ENCODE peak calls at places on chromosomes 7 and 10, in four cellular contexts. E, X, G and I are unnamed samples.

GRCh38 chr7:46131916-46132795 is 211.1 kb upstream of the IGFBP3 start:
- DNase-seq in E (peak), G (no peak), X (no peak), I (no peak)

GRCh38 chr7:908159-908918 is 32.0 kb downstream of the GET4 start:
- DNase-seq in G (no peak), E (no peak), X (no peak), I (no peak)

GRCh38 chr7:72249106-72249505 is 163.0 kb downstream of the CALN1 start:
- DNase-seq in G (no peak), X (no peak), E (no peak), I (no peak)

GRCh38 chr7:150828384-150828783 is 23.9 kb upstream of the AOC1 start:
- DNase-seq in X (no peak), E (no peak), G (no peak), I (no peak)

GRCh38 chr10:118031351-118032075 is 15.2 kb downstream of the RAB11FIP2 start:
- DNase-seq in E (no peak), G (no peak), X (no peak), I (no peak)

GRCh38 chr10:18689498-18689897 is 30.3 kb downstream of the ARL5B start:
- DNase-seq in X (no peak), G (peak), E (peak), I (peak)

GRCh38 chr7:102119213-102119651 is 167.4 kb upstream of the SH2B2 start:
- DNase-seq in E (peak), X (no peak), G (no peak), I (no peak)

GRCh38 chr10:103555712-103556111 is 62.2 kb downstream of the NEURL1 start:
- DNase-seq in X (no peak), E (no peak), G (no peak), I (no peak)

GRCh38 chr7:50431906-50432305 is 18.2 kb downstream of the FIGNL1 start:
- DNase-seq in G (no peak), E (no peak), X (no peak), I (no peak)

GRCh38 chr10:98646998-98647917 is 200.5 kb upstream of the HPS1 start:
- DNase-seq in E (no peak), X (no peak), G (no peak), I (peak)

DNA sequence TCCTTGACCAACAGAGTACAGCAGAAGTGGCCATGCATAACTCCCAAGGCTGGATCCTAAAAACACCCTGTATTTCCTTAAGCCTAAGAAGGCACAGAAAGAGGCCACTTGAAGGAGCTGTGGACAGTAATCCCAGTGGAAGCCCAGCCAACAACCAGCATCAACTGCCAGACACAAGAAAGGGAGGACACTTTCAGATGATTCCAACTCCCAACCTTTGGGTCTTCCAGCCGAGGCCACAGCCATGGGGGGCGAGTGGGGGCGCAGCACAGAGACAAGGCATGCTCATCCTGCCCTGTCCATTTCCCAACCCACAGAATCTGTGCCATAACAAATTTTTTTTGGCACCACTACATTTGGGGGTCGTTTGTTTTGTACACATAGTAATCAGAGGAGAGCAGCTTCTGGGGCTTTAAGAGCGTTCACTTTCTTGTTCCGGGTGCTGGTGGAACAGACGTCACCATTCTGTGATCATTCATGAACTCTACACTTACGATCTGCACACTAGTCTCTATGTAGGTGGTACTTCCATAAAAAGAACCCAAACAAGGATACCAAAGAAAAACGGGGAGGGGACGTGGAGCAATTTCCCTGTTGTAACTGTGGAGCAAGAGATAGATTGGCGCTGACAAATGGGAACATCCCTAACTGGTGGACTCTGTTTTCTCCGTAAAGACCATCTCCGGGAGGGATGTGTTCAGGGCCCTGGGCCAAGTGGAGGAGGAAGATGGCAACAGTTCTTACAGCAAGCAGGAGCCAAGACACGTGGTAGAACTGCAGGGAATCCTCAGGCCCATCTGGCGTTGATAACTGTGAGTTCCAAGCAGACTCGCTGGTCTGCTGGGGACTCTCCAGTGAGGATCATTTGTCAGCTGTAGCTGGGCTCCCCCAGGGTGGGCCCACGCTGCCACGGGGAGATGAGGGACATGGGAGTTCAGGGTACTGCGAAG is 5.9 kb upstream of the SLC29A3 start:
- DNase-seq in G (peak), X (no peak), E (no peak), I (no peak)
- TF ChIP-seq TARDBP in G (no peak), X (no peak), E (no peak), I (no peak)

DNA sequence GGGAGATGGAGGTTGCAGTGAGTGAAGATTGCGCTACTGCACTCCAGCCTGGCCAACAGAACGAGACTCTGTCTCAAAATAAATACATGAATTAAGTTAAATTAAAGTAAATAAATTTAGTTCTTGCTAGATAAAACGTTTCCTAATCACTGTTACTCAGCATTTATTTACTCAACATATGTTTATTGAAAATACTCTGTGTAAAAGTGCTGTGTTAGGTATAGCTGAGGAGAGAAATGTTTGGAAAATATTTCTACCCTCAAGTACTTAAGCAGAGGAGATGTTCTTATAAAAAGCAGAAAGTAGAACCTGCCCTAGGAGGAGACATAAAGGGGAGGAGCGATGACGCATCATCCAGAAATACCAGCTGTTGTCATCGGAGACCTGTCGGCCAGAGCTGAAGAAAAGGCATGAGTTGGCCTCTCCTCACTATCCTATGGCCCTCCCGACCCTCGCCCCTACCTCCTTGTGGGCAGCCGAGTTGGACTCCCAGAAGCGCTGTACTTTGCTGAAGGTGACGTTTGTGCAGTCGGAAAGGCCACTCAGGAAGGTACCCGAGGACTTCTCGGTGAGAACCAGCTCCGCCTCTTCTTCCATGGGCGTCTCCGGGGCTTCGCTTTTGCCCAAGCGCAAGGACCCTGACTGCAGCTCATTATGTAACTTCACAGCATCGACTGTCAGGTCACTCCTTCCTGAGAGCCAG is 1.1 kb downstream of the RRP12 start:
- DNase-seq in G (peak), E (peak), X (no peak), I (peak)
- TF ChIP-seq TARDBP in G (no peak), E (no peak), X (no peak), I (no peak)

DNA sequence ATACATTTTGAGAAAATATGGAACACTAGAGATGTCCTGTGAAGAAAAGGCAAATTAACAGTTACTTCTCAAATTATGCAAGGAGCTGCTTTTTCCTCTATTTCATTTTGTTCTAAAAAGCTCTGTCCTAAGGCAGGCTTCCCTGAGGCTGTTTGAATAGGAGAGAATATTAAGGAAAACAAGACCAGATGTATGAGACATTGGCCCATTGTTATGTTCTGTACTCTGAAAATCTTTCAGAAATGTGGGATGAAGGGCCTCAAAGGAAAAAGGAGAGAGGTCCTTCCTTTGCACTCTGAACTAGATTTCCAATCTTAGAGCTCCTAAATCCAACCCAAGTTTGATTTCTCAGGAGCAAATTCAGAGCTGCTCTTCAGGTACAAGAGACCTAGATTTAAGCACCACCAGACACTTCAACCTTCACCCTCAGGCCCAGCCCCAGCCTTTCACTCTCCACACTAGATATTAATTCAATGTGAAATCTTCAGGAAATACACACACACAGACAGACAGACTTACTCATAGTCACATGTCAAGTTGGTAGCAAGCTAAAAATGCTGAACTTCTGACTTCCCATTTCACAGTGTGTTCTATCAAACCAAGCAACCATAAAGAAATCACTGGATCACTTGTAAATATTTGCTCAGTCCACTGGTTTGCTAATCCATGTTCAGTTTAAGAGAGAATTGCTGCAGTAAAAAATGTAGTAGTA is 5.3 kb downstream of the TFEC start:
- DNase-seq in G (no peak), E (no peak), X (no peak), I (no peak)
- TF ChIP-seq TARDBP in G (no peak), E (no peak), X (no peak), I (no peak)

GRCh38 chr10:80132299-80133139 is at the start of gene PLAC9:
- DNase-seq in G (no peak), X (no peak), E (no peak), I (no peak)

GRCh38 chr10:80136134-80136571 is 3.6 kb downstream of the PLAC9 start:
- DNase-seq in X (no peak), G (no peak), E (no peak), I (no peak)

GRCh38 chr10:80131499-80131901 is 1.0 kb upstream of the PLAC9 start:
- DNase-seq in G (no peak), E (no peak), X (no peak), I (no peak)

GRCh38 chr10:80137031-80137712 is 4.6 kb downstream of the PLAC9 start:
- DNase-seq in X (no peak), E (no peak), G (no peak), I (no peak)

DNA sequence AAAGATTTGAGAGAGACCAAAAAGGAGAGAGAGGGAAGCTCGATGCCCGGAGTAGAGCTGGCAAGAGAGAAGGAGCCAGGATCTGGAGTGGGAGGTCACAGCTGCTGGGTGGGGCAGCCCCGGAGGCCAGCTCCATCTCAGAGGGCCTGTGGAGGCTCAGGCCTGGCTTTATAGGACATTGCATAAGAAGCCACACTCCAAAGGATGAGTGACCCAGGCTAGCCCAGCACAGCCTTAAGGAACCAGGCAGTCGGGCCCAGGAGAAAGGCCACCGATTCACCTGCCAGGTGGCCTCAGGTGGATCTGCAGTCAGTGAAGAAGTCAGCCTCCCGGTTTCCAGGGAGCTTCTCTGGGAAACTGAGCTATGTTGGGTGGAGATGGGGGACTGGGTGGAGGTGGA is 691 bp downstream of the PLAC9 start:
- DNase-seq in G (no peak), E (no peak), X (no peak), I (no peak)
- TF ChIP-seq TARDBP in G (no peak), E (no peak), X (no peak), I (no peak)